ENCODE peak calls at places on chromosomes 12 and 14, in seven cellular contexts. S is SW 1271; H is fibroblast of the aortic adventitia; A is amniotic stem cell; B is heart left ventricle; V is activated CD8-positive, alpha-beta T cell treated with anti-CD3 and anti-CD28 coated beads, Interleukin-2, amount 10 ng/mL, durations not matched to agents 7 days and 5 days; N is keratinocyte. W is an unnamed sample.

GRCh38 chr12:112303004-112303403 is 79.2 kb downstream of the HECTD4 start:
- DNase-seq in S (no peak), H (peak; percentile 72), A (peak; percentile 15), B (no peak), V (peak; percentile 68), N (peak; percentile 33), W (no peak)

GRCh38 chr12:79331870-79332269 is 358.9 kb downstream of the PAWR start:
- DNase-seq in S (no peak), H (peak; percentile 39), A (no peak), B (no peak), V (no peak), N (no peak), W (no peak)

GRCh38 chr12:19223018-19223417 is 93.5 kb downstream of the PLEKHA5 start:
- DNase-seq in S (no peak), H (no peak), A (no peak), B (no peak), V (no peak), N (no peak), W (peak; percentile 31)

GRCh38 chr12:112208511-112208910 is 83.2 kb downstream of the TRAFD1 start:
- DNase-seq in S (no peak), H (no peak), A (no peak), B (no peak), V (no peak), N (no peak), W (no peak)

GRCh38 chr14:84361476-84361875 is 1168.5 kb upstream of the FLRT2 start:
- DNase-seq in S (no peak), H (no peak), A (no peak), B (no peak), V (no peak), N (no peak), W (no peak)

GRCh38 chr14:103594265-103594664 is 31.5 kb downstream of the COA8 start:
- DNase-seq in S (no peak), H (no peak), A (peak; percentile 33), B (no peak), V (no peak), N (peak; percentile 87), W (no peak)

GRCh38 chr12:49552899-49553298 is 14.1 kb downstream of the KCNH3 start:
- DNase-seq in S (no peak), H (no peak), A (no peak), B (no peak), V (no peak), N (no peak), W (no peak)

GRCh38 chr14:24206260-24207103 is 986 bp downstream of the TSSK4 start:
- DNase-seq in S (no peak), H (no peak), A (no peak), B (no peak), V (no peak), N (no peak), W (no peak)

GRCh38 chr14:101761881-101762529 is 496 bp downstream of the PPP2R5C start:
- DNase-seq in S (no peak), H (no peak), A (peak; percentile 2), B (peak; percentile 79), V (peak; percentile 55), N (no peak), W (peak; percentile 11)

GRCh38 chr12:105231396-105231795 is 4.6 kb downstream of the APPL2 start:
- DNase-seq in S (no peak), H (no peak), A (no peak), B (no peak), V (no peak), N (no peak), W (no peak)

GRCh38 chr12:26744042-26744626 is 88.9 kb downstream of the ITPR2 start:
- DNase-seq in S (no peak), H (no peak), A (no peak), B (no peak), V (no peak), N (no peak), W (no peak)

GRCh38 chr14:92973798-92974372 is 50.9 kb downstream of the CHGA start:
- DNase-seq in S (no peak), H (peak; percentile 16), A (no peak), B (peak; percentile 53), V (no peak), N (no peak), W (no peak)

GRCh38 chr14:87407344-87407743 is 585.6 kb downstream of the GALC start:
- DNase-seq in S (no peak), H (peak; percentile 26), A (no peak), B (no peak), V (no peak), N (no peak), W (no peak)

W was measured in Kasumi-1.